ENCODE peak calls at places on chromosomes 12 and 14, in eight cellular contexts. G, F, K, E, R, C, B and O are unnamed samples.

GRCh38 chr14:86604546-86604945 is 1074.6 kb downstream of the FLRT2 start:
- DNase-seq in G (no peak), F (no peak), K (no peak), E (peak), R (peak), C (no peak), B (no peak), O (no peak)

GRCh38 chr14:90419200-90419599 is 22.4 kb downstream of the CALM1 start:
- DNase-seq in G (peak), F (peak), K (peak), E (peak), R (no peak), C (no peak), B (no peak), O (no peak)

GRCh38 chr12:2225736-2226135 is 172.9 kb downstream of the CACNA1C start:
- DNase-seq in G (no peak), F (no peak), K (no peak), E (no peak), R (no peak), C (no peak), B (no peak), O (no peak)

GRCh38 chr14:58060898-58061297 is 91.1 kb downstream of the ARMH4 start:
- DNase-seq in G (no peak), F (no peak), K (no peak), E (no peak), R (no peak), C (no peak), B (no peak), O (no peak)

GRCh38 chr12:103269962-103270361 is 225.8 kb downstream of the C12orf42 start:
- DNase-seq in G (no peak), F (no peak), K (no peak), E (peak), R (no peak), C (no peak), B (no peak), O (no peak)

GRCh38 chr12:99915251-99916082 is 69.3 kb downstream of the ANKS1B start:
- DNase-seq in G (no peak), F (no peak), K (no peak), E (peak), R (no peak), C (no peak), B (no peak), O (no peak)

GRCh38 chr14:72788255-72788654 is 105.6 kb downstream of the DPF3 start:
- DNase-seq in G (no peak), F (no peak), K (no peak), E (no peak), R (no peak), C (no peak), B (no peak), O (no peak)

GRCh38 chr12:132324173-132324572 is 5.2 kb downstream of the GALNT9 start:
- DNase-seq in G (no peak), F (no peak), K (no peak), E (no peak), R (no peak), C (no peak), B (no peak), O (no peak)

GRCh38 chr12:64571346-64571745 is 38.9 kb upstream of the RASSF3 start:
- DNase-seq in G (no peak), F (no peak), K (no peak), E (no peak), R (peak), C (no peak), B (no peak), O (no peak)

GRCh38 chr12:3540387-3541320 is 49.7 kb downstream of the PRMT8 start:
- DNase-seq in G (no peak), F (no peak), K (no peak), E (no peak), R (no peak), C (no peak), B (no peak), O (no peak)

GRCh38 chr12:1829306-1829900 is 9.0 kb downstream of the LRTM2 start:
- DNase-seq in G (no peak), F (no peak), K (no peak), E (no peak), R (no peak), C (no peak), B (no peak), O (no peak)

GRCh38 chr14:22561661-22562579 is 27.1 kb downstream of the DAD1 start:
- DNase-seq in G (no peak), F (no peak), K (no peak), E (no peak), R (no peak), C (no peak), B (no peak), O (peak)

GRCh38 chr14:77256694-77257093 is 14.3 kb downstream of the NGB start:
- DNase-seq in G (no peak), F (no peak), K (no peak), E (no peak), R (no peak), C (no peak), B (no peak), O (no peak)

GRCh38 chr12:64192644-64193043 is 29.5 kb downstream of the KICS2 start:
- DNase-seq in G (no peak), F (no peak), K (no peak), E (no peak), R (no peak), C (no peak), B (peak), O (no peak)

GRCh38 chr12:75655233-75655879 is 143.9 kb upstream of the KRR1 start:
- DNase-seq in G (no peak), F (no peak), K (no peak), E (no peak), R (no peak), C (no peak), B (no peak), O (no peak)

GRCh38 chr12:131905640-131906091 is 11.2 kb downstream of the ULK1 start:
- DNase-seq in G (no peak), F (no peak), K (no peak), E (no peak), R (no peak), C (no peak), B (no peak), O (no peak)

GRCh38 chr12:64890873-64891468 is 66.5 kb downstream of the TBC1D30 start:
- DNase-seq in G (no peak), F (no peak), K (no peak), E (peak), R (peak), C (no peak), B (peak), O (no peak)

GRCh38 chr14:19895282-19895681 is 20.3 kb downstream of the OR4K2 start:
- DNase-seq in G (no peak), F (no peak), K (no peak), E (no peak), R (no peak), C (no peak), B (no peak), O (no peak)

GRCh38 chr14:104383931-104384775 is 195.4 kb upstream of the C14orf180 start:
- DNase-seq in G (no peak), F (no peak), K (peak), E (no peak), R (no peak), C (no peak), B (no peak), O (no peak)

GRCh38 chr14:94001501-94002396 is 4.6 kb downstream of the CCDC197 start:
- DNase-seq in G (no peak), F (no peak), K (peak), E (peak), R (peak), C (peak), B (peak), O (peak)

GRCh38 chr14:94003397-94003796 is 6.3 kb downstream of the CCDC197 start:
- DNase-seq in G (no peak), F (no peak), K (no peak), E (no peak), R (no peak), C (no peak), B (no peak), O (no peak)

GRCh38 chr14:94004015-94004414 is 6.9 kb downstream of the CCDC197 start:
- DNase-seq in G (no peak), F (no peak), K (no peak), E (no peak), R (no peak), C (no peak), B (no peak), O (no peak)

GRCh38 chr14:94008234-94008633 is 11.1 kb downstream of the CCDC197 start:
- DNase-seq in G (no peak), F (no peak), K (no peak), E (no peak), R (no peak), C (no peak), B (no peak), O (no peak)

GRCh38 chr14:94005324-94005723 is 8.2 kb downstream of the CCDC197 start:
- DNase-seq in G (no peak), F (no peak), K (no peak), E (no peak), R (no peak), C (peak), B (peak), O (no peak)
- TF ChIP-seq CTCF in G (peak), F (peak), K (no peak), E (peak), R (peak), C (peak), B (peak), O (peak)

GRCh38 chr14:67820428-67820881 is 876 bp downstream of the RAD51B start:
- DNase-seq in G (no peak), F (no peak), K (no peak), E (peak), R (no peak), C (no peak), B (no peak), O (no peak)
- TF ChIP-seq CTCF in G (no peak), F (no peak), K (no peak), E (no peak), R (no peak), C (no peak), B (no peak), O (no peak)

GRCh38 chr12:12985817-12986408 is 14.2 kb downstream of the HEBP1 start:
- DNase-seq in G (no peak), F (no peak), K (no peak), E (peak), R (no peak), C (peak), B (no peak), O (no peak)
- TF ChIP-seq CTCF in G (peak), F (peak), K (no peak), E (peak), R (peak), C (peak), B (peak), O (peak)

DNA sequence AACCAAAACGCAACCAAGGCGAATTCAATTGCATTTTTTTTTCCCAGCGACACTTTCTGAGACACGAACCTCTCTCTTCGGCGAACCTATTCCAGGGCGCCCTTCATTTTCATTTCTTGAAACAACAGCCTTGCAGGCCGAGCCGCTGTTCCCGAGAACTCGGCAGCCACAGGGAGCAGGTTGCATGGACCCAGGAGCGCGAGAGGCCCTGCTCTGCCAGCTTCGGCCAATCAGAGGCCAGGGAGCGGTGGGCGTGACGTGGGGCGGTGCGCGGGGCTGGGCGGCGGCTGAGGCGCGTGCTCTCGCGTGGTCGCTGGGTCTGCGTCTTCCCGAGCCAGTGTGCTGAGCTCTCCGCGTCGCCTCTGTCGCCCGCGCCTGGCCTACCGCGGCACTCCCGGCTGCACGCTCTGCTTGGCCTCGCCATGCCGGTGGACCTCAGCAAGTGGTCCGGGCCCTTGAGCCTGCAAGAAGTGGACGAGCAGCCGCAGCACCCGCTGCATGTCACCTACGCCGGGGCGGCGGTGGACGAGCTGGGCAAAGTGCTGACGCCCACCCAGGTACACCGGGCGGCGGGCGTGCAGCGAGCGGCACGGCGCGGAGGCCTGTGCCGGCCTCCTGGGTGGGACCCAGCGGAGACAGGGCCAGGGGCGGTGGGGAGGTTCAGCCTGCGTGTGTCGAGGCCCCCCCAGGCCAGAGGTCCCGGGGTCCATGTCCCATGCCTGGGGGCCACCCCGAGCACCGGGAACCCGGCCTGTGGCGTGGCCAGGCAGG is at the start of gene PEBP1:
- DNase-seq in G (peak), F (peak), K (peak), E (peak), R (peak), C (peak), B (peak), O (peak)
- TF ChIP-seq CTCF in G (no peak), F (no peak), K (no peak), E (no peak), R (no peak), C (no peak), B (peak), O (no peak)

GRCh38 chr12:31589896-31590729 is 823 bp downstream of the DENND5B start:
- DNase-seq in G (peak), F (peak), K (peak), E (peak), R (peak), C (peak), B (peak), O (peak)
- TF ChIP-seq CTCF in G (no peak), F (peak), K (peak), E (no peak), R (peak), C (no peak), B (no peak), O (no peak)

DNA sequence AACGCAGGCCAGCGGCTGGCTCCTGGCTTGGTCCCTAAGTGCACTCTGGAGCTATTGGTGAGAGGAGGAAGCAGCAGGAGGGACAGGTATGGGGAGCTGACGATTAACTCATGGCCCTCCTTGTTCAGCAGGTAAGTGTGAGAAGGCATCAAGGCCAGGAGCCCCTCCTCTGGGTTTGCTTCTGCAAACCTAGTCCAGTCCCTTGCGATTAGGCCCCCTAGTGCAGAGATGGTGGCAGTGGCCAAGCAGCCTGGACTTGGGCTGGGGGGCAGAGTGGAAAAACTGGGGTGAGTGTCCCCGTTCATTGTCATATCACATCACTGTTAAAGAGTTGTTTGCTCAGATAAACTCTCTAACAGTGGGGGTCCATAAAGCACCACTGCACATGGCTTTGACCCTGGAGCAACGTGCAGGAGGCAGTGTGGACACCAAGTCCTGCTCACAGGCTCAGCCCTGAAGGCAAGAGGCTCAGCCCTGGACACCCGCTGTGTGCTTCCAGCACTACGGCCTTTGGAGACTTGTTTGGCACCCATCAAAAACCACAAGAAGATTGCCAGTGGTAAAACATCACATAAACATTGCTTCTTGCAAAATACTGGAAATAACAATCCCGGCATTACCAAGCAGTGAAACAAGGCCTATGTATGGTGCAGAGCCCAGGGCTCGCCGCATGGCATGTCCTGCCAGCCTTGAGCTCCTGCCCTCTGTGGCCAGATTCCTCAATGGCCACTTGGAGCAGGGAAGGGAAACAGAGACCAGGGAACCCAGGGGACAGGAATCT is 184.3 kb upstream of the RTL1 start:
- DNase-seq in G (no peak), F (peak), K (no peak), E (peak), R (no peak), C (peak), B (no peak), O (peak)
- TF ChIP-seq CTCF in G (no peak), F (no peak), K (no peak), E (no peak), R (no peak), C (no peak), B (no peak), O (no peak)

GRCh38 chr12:116880817-116881324 is 370 bp downstream of the HRK start:
- DNase-seq in G (no peak), F (no peak), K (peak), E (peak), R (peak), C (peak), B (peak), O (no peak)

GRCh38 chr12:116881867-116882507 is 746 bp upstream of the HRK start:
- DNase-seq in G (no peak), F (no peak), K (no peak), E (no peak), R (no peak), C (no peak), B (no peak), O (no peak)

GRCh38 chr12:116881325-116881866 is at the start of gene HRK:
- DNase-seq in G (no peak), F (no peak), K (peak), E (no peak), R (peak), C (peak), B (no peak), O (no peak)

GRCh38 chr12:116880213-116880816 is 926 bp downstream of the HRK start:
- DNase-seq in G (no peak), F (no peak), K (no peak), E (no peak), R (no peak), C (no peak), B (peak), O (no peak)

GRCh38 chr12:116882742-116883141 is 1.5 kb upstream of the HRK start:
- DNase-seq in G (no peak), F (no peak), K (no peak), E (peak), R (no peak), C (no peak), B (peak), O (no peak)
- TF ChIP-seq CTCF in G (no peak), F (peak), K (no peak), E (peak), R (no peak), C (no peak), B (peak), O (no peak)

GRCh38 chr14:74293621-74294020 is 9.1 kb downstream of the ABCD4 start:
- DNase-seq in G (no peak), F (no peak), K (no peak), E (no peak), R (no peak), C (no peak), B (no peak), O (no peak)

GRCh38 chr14:74292061-74292460 is 10.7 kb downstream of the ABCD4 start:
- DNase-seq in G (no peak), F (no peak), K (no peak), E (no peak), R (no peak), C (no peak), B (no peak), O (no peak)

GRCh38 chr14:74289801-74290200 is 12.9 kb downstream of the ABCD4 start:
- DNase-seq in G (no peak), F (no peak), K (no peak), E (no peak), R (no peak), C (no peak), B (no peak), O (no peak)

GRCh38 chr14:74286736-74287135 is 16.0 kb downstream of the ABCD4 start:
- DNase-seq in G (no peak), F (no peak), K (no peak), E (no peak), R (no peak), C (no peak), B (no peak), O (no peak)

DNA sequence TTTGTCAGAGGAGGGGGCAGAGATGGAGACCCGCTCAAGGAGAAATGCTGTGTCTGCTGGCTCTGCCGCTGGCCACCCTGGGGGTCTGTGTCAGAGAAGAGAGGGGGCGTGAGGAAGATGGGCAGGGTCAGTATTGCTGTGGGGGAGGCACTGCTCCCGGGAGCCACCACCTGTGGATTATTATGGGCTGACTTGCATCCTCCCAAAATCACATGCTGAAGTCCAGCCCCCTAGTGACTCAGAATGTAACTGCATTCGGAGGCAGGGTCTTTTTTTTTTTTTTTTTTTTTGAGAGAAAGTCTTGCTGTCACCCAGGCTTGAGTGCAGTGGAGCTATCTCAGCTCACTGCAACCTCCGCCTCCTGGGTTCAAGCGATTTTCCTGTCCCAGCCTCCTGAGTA is 12.3 kb downstream of the ABCD4 start:
- DNase-seq in G (no peak), F (no peak), K (no peak), E (peak), R (peak), C (peak), B (peak), O (no peak)
- TF ChIP-seq CTCF in G (peak), F (peak), K (no peak), E (peak), R (peak), C (peak), B (peak), O (peak)

DNA sequence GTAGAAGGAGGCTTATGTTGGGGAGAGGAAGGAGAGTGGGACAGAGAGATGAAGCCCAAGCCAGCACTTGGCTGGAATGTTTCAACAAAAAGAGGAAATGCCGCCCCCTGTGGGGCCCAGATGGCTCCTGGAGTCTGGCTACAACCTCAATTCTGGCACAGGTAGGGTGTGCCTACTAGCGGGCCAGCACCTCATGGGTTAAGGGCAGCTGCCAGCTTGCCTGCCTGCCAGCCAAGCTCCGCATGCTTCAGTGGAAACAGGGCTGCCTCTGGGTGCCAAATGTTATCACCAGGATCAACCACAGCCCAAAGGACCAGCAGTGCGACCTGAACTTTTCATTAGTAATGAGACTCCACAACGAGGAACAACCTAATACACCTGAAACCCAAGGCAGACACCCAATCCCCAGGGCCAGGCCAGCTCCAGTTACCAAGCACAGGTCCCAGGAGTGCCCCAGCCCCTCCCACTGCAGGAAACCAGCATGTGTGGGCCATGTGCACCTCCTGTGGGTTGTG is 11.3 kb downstream of the RAB15 start:
- DNase-seq in G (no peak), F (no peak), K (no peak), E (no peak), R (no peak), C (peak), B (no peak), O (no peak)
- TF ChIP-seq CTCF in G (no peak), F (no peak), K (no peak), E (no peak), R (no peak), C (peak), B (no peak), O (no peak)